ENCODE peak calls at places on chromosome 19, in ten cellular contexts. R is HAP-1; X is anterior cingulate cortex; T is stimulated activated CD4-positive, alpha-beta T cell treated with anti-CD3 and anti-CD28 coated beads, Interleukin-4, amount 100 ng/mL, for 48 hours; P is stimulated activated CD8-positive, alpha-beta memory T cell treated with anti-CD3 and anti-CD28 coated beads, Interleukin-7, amount 100 ng/mL, for 1 hour; Q is NCI-H774; G is AG09319; S is ovary; I is AG04449; Z is activated CD8-positive, alpha-beta memory T cell treated with anti-CD3 and anti-CD28 coated beads for 48 hours. N is an unnamed sample.
A peak's percentile ranks its signal among the peaks of the same experiment; 100 is the strongest.

GRCh38 chr19:41936416-41936850 is 8.2 kb upstream of the ERFL start:
- DNase-seq in R (no peak), X (no peak), T (no peak), P (no peak), Q (no peak), G (no peak), S (no peak), I (no peak), Z (no peak), N (no peak)

GRCh38 chr19:29517412-29517811 is 8.4 kb upstream of the VSTM2B start:
- DNase-seq in R (no peak), X (no peak), T (no peak), P (no peak), Q (no peak), G (no peak), S (no peak), I (no peak), Z (no peak), N (no peak)

GRCh38 chr19:15195381-15195964 is 5.3 kb downstream of the NOTCH3 start:
- DNase-seq in R (peak; percentile 80), X (no peak), T (no peak), P (no peak), Q (peak; percentile 60), G (no peak), S (no peak), I (no peak), Z (no peak), N (no peak)

GRCh38 chr19:39831679-39832078 is 2.3 kb downstream of the DYRK1B start:
- DNase-seq in R (no peak), X (no peak), T (no peak), P (no peak), Q (no peak), G (no peak), S (no peak), I (no peak), Z (no peak), N (no peak)

GRCh38 chr19:34269968-34270621 is 15.7 kb downstream of the GARRE1 start:
- DNase-seq in R (peak; percentile 36), X (peak; percentile 4), T (peak; percentile 38), P (peak; percentile 39), Q (no peak), G (no peak), S (no peak), I (no peak), Z (peak; percentile 8), N (peak; percentile 30)

GRCh38 chr19:5479958-5480357 is 24.7 kb downstream of the ZNRF4 start:
- DNase-seq in R (peak; percentile 23), X (no peak), T (no peak), P (no peak), Q (no peak), G (no peak), S (no peak), I (no peak), Z (no peak), N (no peak)

GRCh38 chr19:10815969-10816635 is 19.9 kb downstream of the TMED1 start:
- DNase-seq in R (no peak), X (no peak), T (no peak), P (no peak), Q (no peak), G (no peak), S (no peak), I (no peak), Z (no peak), N (no peak)

GRCh38 chr19:3343619-3344502 is 22.5 kb upstream of the NFIC start:
- DNase-seq in R (peak; percentile 91), X (peak; percentile 72), T (no peak), P (no peak), Q (peak; percentile 58), G (peak; percentile 67), S (peak; percentile 81), I (no peak), Z (no peak), N (no peak)

GRCh38 chr19:52231154-52231565 is 38.2 kb upstream of the ZNF766 start:
- DNase-seq in R (no peak), X (no peak), T (no peak), P (no peak), Q (no peak), G (no peak), S (no peak), I (no peak), Z (no peak), N (no peak)

GRCh38 chr19:43499042-43499441 is 5.5 kb downstream of the PHLDB3 start:
- DNase-seq in R (no peak), X (no peak), T (no peak), P (no peak), Q (no peak), G (no peak), S (no peak), I (no peak), Z (no peak), N (no peak)

GRCh38 chr19:37654118-37654517 is 1.1 kb downstream of the ZFP30 start:
- DNase-seq in R (no peak), X (no peak), T (no peak), P (no peak), Q (no peak), G (no peak), S (no peak), I (no peak), Z (no peak), N (no peak)

GRCh38 chr19:366951-367350 is 22.4 kb upstream of the MIER2 start:
- DNase-seq in R (no peak), X (no peak), T (no peak), P (no peak), Q (no peak), G (no peak), S (no peak), I (no peak), Z (no peak), N (no peak)

GRCh38 chr19:3270908-3271307 is 46.4 kb downstream of the CELF5 start:
- DNase-seq in R (peak; percentile 66), X (peak; percentile 44), T (peak; percentile 25), P (no peak), Q (peak; percentile 3), G (no peak), S (no peak), I (no peak), Z (no peak), N (peak; percentile 21)

GRCh38 chr19:42524250-42524649 is 4.0 kb downstream of the CEACAM1 start:
- DNase-seq in R (no peak), X (no peak), T (no peak), P (no peak), Q (no peak), G (no peak), S (no peak), I (no peak), Z (no peak), N (no peak)

GRCh38 chr19:18725755-18726416 is 42.4 kb downstream of the CRTC1 start:
- DNase-seq in R (no peak), X (no peak), T (no peak), P (no peak), Q (no peak), G (no peak), S (peak; percentile 66), I (no peak), Z (no peak), N (no peak)

GRCh38 chr19:31528261-31528660 is 179.0 kb upstream of the TSHZ3 start:
- DNase-seq in R (no peak), X (no peak), T (no peak), P (no peak), Q (no peak), G (no peak), S (no peak), I (no peak), Z (no peak), N (no peak)

GRCh38 chr19:12913011-12913561 is 6.0 kb downstream of the SYCE2 start:
- DNase-seq in R (peak; percentile 67), X (peak; percentile 74), T (no peak), P (no peak), Q (peak; percentile 96), G (no peak), S (peak; percentile 79), I (no peak), Z (no peak), N (no peak)

GRCh38 chr19:5250127-5250659 is 90.4 kb downstream of the PTPRS start:
- DNase-seq in R (no peak), X (peak; percentile 61), T (no peak), P (no peak), Q (no peak), G (no peak), S (no peak), I (no peak), Z (no peak), N (no peak)

GRCh38 chr19:14368011-14368513 is 13.2 kb upstream of the ADGRE5 start:
- DNase-seq in R (no peak), X (no peak), T (no peak), P (no peak), Q (no peak), G (no peak), S (no peak), I (no peak), Z (no peak), N (no peak)

GRCh38 chr19:16462757-16463250 is 9.0 kb downstream of the EPS15L1 start:
- DNase-seq in R (no peak), X (no peak), T (no peak), P (no peak), Q (no peak), G (no peak), S (no peak), I (no peak), Z (no peak), N (no peak)

GRCh38 chr19:51090471-51090870 is 7.8 kb upstream of the KLK14 start:
- DNase-seq in R (no peak), X (no peak), T (no peak), P (no peak), Q (no peak), G (no peak), S (no peak), I (no peak), Z (no peak), N (no peak)

GRCh38 chr19:18291590-18292459 is 10.4 kb upstream of the JUND start:
- DNase-seq in R (peak; percentile 83), X (peak; percentile 84), T (peak; percentile 82), P (peak; percentile 55), Q (no peak), G (no peak), S (peak; percentile 96), I (no peak), Z (peak; percentile 79), N (peak; percentile 84)

GRCh38 chr19:54517483-54517882 is 14.9 kb downstream of the LAIR2 start:
- DNase-seq in R (peak; percentile 77), X (no peak), T (peak; percentile 52), P (no peak), Q (no peak), G (no peak), S (no peak), I (no peak), Z (no peak), N (peak; percentile 43)

GRCh38 chr19:55585658-55586339 is 5.2 kb upstream of the ZNF579 start:
- DNase-seq in R (peak; percentile 90), X (peak; percentile 77), T (peak; percentile 48), P (no peak), Q (peak; percentile 85), G (no peak), S (peak; percentile 90), I (no peak), Z (no peak), N (no peak)

GRCh38 chr19:4319067-4319718 is 14.8 kb downstream of the FSD1 start:
- DNase-seq in R (no peak), X (no peak), T (no peak), P (no peak), Q (no peak), G (no peak), S (no peak), I (no peak), Z (no peak), N (no peak)

GRCh38 chr19:35777411-35777841 is 2.1 kb downstream of the ARHGAP33 start:
- DNase-seq in R (no peak), X (no peak), T (no peak), P (no peak), Q (no peak), G (no peak), S (no peak), I (no peak), Z (no peak), N (no peak)

GRCh38 chr19:53308339-53308811 is 25.2 kb upstream of the ZNF845 start:
- DNase-seq in R (no peak), X (no peak), T (no peak), P (no peak), Q (peak; percentile 5), G (no peak), S (no peak), I (no peak), Z (no peak), N (no peak)

GRCh38 chr19:46717034-46717715 is at the start of gene PRKD2:
- DNase-seq in R (peak; percentile 95), X (peak; percentile 76), T (peak; percentile 93), P (peak; percentile 77), Q (peak; percentile 67), G (peak; percentile 54), S (peak; percentile 95), I (no peak), Z (peak; percentile 92), N (peak; percentile 83)